ENCODE peak calls at places on chromosome 12, in six cellular contexts. H is left lung; Z is suprapubic skin; J is colonic mucosa; C is CD8-positive, alpha-beta T cell; W is astrocyte. N is an unnamed sample. For H3K4me1, the result is how much of the 10 kb centered on the place peaks cover.

GRCh38 chr12:113633678-113634332 is 162.1 kb upstream of the LHX5 start:
- DNase-seq in H (no peak), Z (no peak), J (no peak), C (no peak), W (no peak), N (no peak)

GRCh38 chr12:49231881-49232650 is 32.8 kb upstream of the TUBA1C start:
- DNase-seq in H (no peak), Z (no peak), J (no peak), C (no peak), W (peak), N (peak)

GRCh38 chr12:92784795-92785562 is 82.2 kb downstream of the PLEKHG7 start:
- DNase-seq in H (no peak), Z (no peak), J (peak), C (no peak), W (peak), N (no peak)

GRCh38 chr12:111446044-111446581 is 40.4 kb downstream of the SH2B3 start:
- DNase-seq in H (no peak), Z (no peak), J (peak), C (no peak), W (no peak), N (peak)

GRCh38 chr12:104296718-104297117 is 6.8 kb upstream of the EID3 start:
- DNase-seq in H (no peak), Z (no peak), J (no peak), C (no peak), W (no peak), N (no peak)

GRCh38 chr12:99200711-99201384 is 446.7 kb upstream of the GARIN6 start:
- DNase-seq in H (no peak), Z (no peak), J (no peak), C (no peak), W (peak), N (no peak)

GRCh38 chr12:49983892-49984291 is 11.1 kb downstream of the AQP6 start:
- DNase-seq in H (no peak), Z (no peak), J (no peak), C (no peak), W (peak), N (no peak)

GRCh38 chr12:42946776-42947435 is 357.4 kb upstream of the PRICKLE1 start:
- DNase-seq in H (no peak), Z (no peak), J (no peak), C (no peak), W (peak), N (no peak)

GRCh38 chr12:82757611-82758010 is 70.9 kb downstream of the TMTC2 start:
- DNase-seq in H (no peak), Z (no peak), J (no peak), C (no peak), W (no peak), N (no peak)

DNA sequence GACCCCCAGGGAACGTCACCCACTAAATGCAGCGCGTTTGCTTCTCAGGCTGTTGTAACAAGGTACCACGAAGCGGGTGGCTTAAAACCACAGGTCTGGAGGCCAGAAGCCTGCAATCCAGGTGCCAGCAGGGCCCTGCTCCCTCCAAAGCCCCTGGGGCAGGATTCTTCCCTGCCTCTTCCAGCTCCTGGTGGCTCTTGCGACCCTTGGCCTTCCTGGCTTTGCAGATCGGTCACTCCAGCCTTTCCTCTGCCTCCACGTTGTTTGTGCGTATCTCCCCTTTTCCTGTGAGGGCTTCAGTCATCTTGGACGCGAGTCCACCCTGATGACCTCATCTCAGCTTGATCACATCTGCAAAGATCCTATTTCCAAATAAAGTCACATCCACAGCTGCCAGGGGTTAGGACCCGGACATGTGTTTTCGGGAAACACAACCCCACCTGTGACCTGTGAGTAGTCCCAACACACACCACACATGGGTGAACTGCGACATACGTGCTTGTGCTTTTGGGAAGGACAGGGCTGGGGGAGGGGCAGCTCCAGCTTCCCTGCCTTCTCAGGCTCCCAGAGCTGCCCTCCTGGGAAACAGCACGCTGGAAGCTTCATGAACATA is 114.5 kb upstream of the NCOR2 start:
- DNase-seq in H (no peak), Z (no peak), J (peak), C (no peak), W (peak), N (peak)
- H3K4me1 ChIP-seq in H (half or more), Z (half or more), J (under half), C (under half), W (half or more), N (under half)

GRCh38 chr12:32559434-32559833 is 119.7 kb upstream of the DNM1L start:
- DNase-seq in H (no peak), Z (no peak), J (no peak), C (no peak), W (no peak), N (no peak)

GRCh38 chr12:32558941-32559340 is 120.2 kb upstream of the DNM1L start:
- DNase-seq in H (no peak), Z (no peak), J (no peak), C (no peak), W (no peak), N (no peak)

GRCh38 chr12:32561931-32562341 is 117.2 kb upstream of the DNM1L start:
- DNase-seq in H (no peak), Z (no peak), J (no peak), C (no peak), W (peak), N (no peak)

DNA sequence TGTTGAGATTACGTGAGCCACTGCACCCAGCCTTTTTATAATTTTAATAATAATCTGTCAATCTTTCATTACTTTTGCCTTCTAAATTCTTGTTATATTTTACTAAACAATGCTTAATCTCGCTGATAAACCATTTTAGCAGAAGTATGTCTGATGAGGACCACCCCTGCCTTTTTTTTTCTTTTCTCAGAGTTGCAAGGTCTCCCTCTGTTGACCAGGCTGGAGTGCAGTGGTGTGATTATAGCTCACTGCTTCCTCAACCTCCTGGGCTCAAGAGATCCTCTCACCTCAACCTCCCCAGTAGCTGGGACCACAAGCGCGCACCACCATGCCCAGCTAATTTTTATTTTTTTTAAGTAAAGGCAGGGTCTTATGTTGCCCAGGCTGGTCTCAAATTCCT is 118.6 kb upstream of the DNM1L start:
- DNase-seq in H (no peak), Z (no peak), J (no peak), C (no peak), W (no peak), N (no peak)
- TF ChIP-seq CTCF in H (no peak), Z (no peak), J (no peak), C (no peak), W (no peak), N (no peak)

GRCh38 chr12:96244826-96245225 is 50.7 kb downstream of the ELK3 start:
- DNase-seq in H (no peak), Z (no peak), J (no peak), C (no peak), W (no peak), N (peak)

GRCh38 chr12:96247567-96247962 is 53.4 kb downstream of the ELK3 start:
- DNase-seq in H (no peak), Z (no peak), J (no peak), C (no peak), W (no peak), N (no peak)

GRCh38 chr12:96248532-96248931 is 54.4 kb downstream of the ELK3 start:
- DNase-seq in H (no peak), Z (no peak), J (no peak), C (no peak), W (no peak), N (no peak)

GRCh38 chr12:96249196-96250118 is 55.3 kb downstream of the ELK3 start:
- DNase-seq in H (no peak), Z (peak), J (no peak), C (no peak), W (peak), N (peak)

GRCh38 chr12:96246926-96247566 is 52.9 kb downstream of the ELK3 start:
- DNase-seq in H (no peak), Z (no peak), J (no peak), C (no peak), W (no peak), N (no peak)
- H3K4me1 ChIP-seq in H (under half), Z (under half), J (under half), C (under half), W (under half), N (under half)

GRCh38 chr12:129535351-129535750 is 368.5 kb downstream of the TMEM132D start:
- DNase-seq in H (no peak), Z (no peak), J (no peak), C (no peak), W (no peak), N (no peak)
- TF ChIP-seq CTCF in H (no peak), Z (no peak), J (no peak), C (no peak), W (no peak), N (no peak)

GRCh38 chr12:114669501-114670256 is 14.3 kb downstream of the TBX3 start:
- DNase-seq in H (no peak), Z (no peak), J (no peak), C (no peak), W (no peak), N (peak)
- H3K4me1 ChIP-seq in H (under half), Z (under half), J (under half), C (under half), W (under half), N (under half)

DNA sequence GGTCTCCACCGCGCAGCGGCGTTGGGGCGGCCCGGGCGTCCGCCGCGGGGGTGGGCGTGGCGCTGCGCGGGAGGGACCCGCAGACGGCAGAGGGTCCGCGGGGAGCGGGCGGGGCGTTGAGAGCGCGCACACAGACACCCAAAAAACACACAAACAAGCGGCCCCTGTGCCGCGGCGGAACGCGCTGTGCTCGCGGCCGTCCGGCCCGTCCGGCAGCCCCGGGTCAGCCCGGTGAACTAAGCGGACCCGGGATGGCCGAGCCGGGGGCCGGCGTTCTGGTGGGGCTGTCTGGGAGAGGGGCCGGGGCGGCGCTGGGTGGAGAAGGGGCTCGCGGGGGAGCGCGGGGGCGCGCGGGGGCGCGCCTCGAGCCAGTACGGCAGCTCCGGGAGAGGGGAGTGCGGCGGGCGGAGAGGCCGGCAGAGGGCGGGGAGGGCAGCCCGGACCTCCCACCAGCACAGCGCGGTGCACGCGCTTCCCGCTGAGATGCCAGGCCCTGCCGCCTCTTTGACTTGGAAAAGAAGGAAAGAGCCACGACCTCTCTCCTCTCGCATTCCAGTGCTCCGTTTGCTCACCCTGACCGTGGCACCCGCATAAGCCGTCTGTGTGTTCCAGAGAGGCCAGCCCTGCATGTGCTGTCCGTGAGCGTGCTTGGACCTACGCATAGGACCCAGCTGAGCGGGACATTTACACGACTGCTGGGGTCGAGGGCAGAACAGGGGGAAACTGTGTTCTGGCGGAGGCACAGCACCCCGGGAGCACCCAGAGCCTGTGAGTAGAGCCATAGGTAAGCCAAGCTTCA is 10.3 kb downstream of the SLC6A12 start:
- DNase-seq in H (peak), Z (no peak), J (no peak), C (no peak), W (no peak), N (no peak)
- TF ChIP-seq CTCF in H (no peak), Z (peak), J (no peak), C (no peak), W (no peak), N (no peak)

GRCh38 chr12:116169071-116169470 is 108.4 kb downstream of the MED13L start:
- DNase-seq in H (no peak), Z (no peak), J (no peak), C (no peak), W (no peak), N (no peak)
- H3K4me1 ChIP-seq in H (under half), Z (under half), J (under half), C (under half), W (under half), N (under half)

GRCh38 chr12:14135996-14136395 is 154.6 kb upstream of the GRIN2B start:
- DNase-seq in H (no peak), Z (no peak), J (no peak), C (no peak), W (no peak), N (no peak)

DNA sequence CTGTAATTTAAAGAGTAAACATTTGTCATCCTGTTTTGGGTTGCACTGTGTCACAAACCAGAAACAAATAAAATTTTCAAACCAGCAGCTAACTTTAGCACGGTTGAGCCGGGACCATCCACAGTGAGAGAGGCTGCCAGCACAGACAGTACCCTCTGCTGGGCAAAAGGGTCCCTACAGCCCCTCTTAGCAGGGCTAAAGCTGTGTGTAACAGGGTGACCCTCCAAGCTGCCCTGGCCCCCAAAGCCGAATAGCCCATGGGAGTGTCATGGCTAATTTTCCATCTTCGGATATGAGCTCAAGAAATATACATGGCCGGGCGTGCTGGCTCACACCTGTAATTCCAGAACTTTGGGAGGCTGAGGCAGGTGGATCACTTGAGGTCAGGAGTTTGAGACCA is 157.1 kb upstream of the GRIN2B start:
- DNase-seq in H (no peak), Z (no peak), J (no peak), C (no peak), W (no peak), N (no peak)
- TF ChIP-seq CTCF in H (no peak), Z (no peak), J (no peak), C (no peak), W (no peak), N (no peak)

GRCh38 chr12:20497707-20498106 is 129.4 kb downstream of the PDE3A start:
- DNase-seq in H (no peak), Z (no peak), J (no peak), C (no peak), W (no peak), N (no peak)
- H3K4me1 ChIP-seq in H (under half), Z (under half), J (under half), C (under half), W (under half), N (under half)

GRCh38 chr12:3122841-3123678 is 45.9 kb downstream of the TSPAN9 start:
- DNase-seq in H (no peak), Z (peak), J (no peak), C (no peak), W (peak), N (peak)
- TF ChIP-seq CTCF in H (no peak), Z (no peak), J (no peak), C (no peak), W (no peak), N (no peak)

N was measured in uterus.